ENCODE peak calls at places on chromosomes 16 and 17, in four cellular contexts. C is left ventricle myocardium superior; X is activated B cell treated with CpG ODN at 0.5 μM for 24 hours; S is activated T-cell treated with anti-CD3 and anti-CD28 coated beads, Interleukin-2, amount 50 U/mL, for 72 hours. Q is an unnamed sample.

GRCh38 chr17:81420769-81421462 is 25.7 kb downstream of the BAHCC1 start:
- ATAC-seq in S (no peak), X (no peak), C (peak; percentile 35), Q (no peak)

GRCh38 chr17:33371377-33371776 is 78.3 kb upstream of the ASIC2 start:
- ATAC-seq in C (no peak), S (no peak), X (no peak), Q (no peak)

GRCh38 chr17:38507921-38508569 is 79.8 kb downstream of the ARHGAP23 start:
- ATAC-seq in S (no peak), X (no peak), C (no peak), Q (peak; percentile 4)

GRCh38 chr16:69182730-69183416 is 4.1 kb upstream of the SNTB2 start:
- ATAC-seq in S (no peak), C (no peak), X (no peak), Q (no peak)

GRCh38 chr17:35640977-35641526 is 53.9 kb downstream of the AP2B1 start:
- ATAC-seq in S (no peak), C (no peak), X (no peak), Q (no peak)

GRCh38 chr17:31649302-31649701 is 209.7 kb downstream of the COPRS start:
- ATAC-seq in C (no peak), S (no peak), X (no peak), Q (no peak)

GRCh38 chr17:73166731-73167581 is 2.1 kb downstream of the SSTR2 start:
- ATAC-seq in S (peak; percentile 81), C (no peak), X (peak; percentile 46), Q (peak; percentile 58)

GRCh38 chr17:28620010-28620409 is 6.0 kb upstream of the RSKR start:
- ATAC-seq in C (no peak), X (no peak), S (no peak), Q (no peak)

GRCh38 chr16:4450430-4450829 is 24.0 kb downstream of the NMRAL1 start:
- ATAC-seq in X (no peak), C (no peak), S (no peak), Q (no peak)

GRCh38 chr16:54425681-54426549 is 139.3 kb upstream of the IRX3 start:
- ATAC-seq in X (no peak), C (no peak), S (no peak), Q (no peak)

GRCh38 chr16:1458336-1458976 is 14.1 kb upstream of the CCDC154 start:
- ATAC-seq in X (peak; percentile 72), C (no peak), S (peak; percentile 88), Q (peak; percentile 78)

GRCh38 chr17:4393806-4394205 is 27.3 kb upstream of the UBE2G1 start:
- ATAC-seq in C (no peak), S (no peak), X (no peak), Q (no peak)

GRCh38 chr16:64865037-64865696 is 256.7 kb downstream of the CDH11 start:
- ATAC-seq in X (no peak), S (no peak), C (peak; percentile 31), Q (no peak)

GRCh38 chr16:15482068-15482747 is 47.8 kb downstream of the BMERB1 start:
- ATAC-seq in X (no peak), S (peak; percentile 89), C (peak; percentile 82), Q (peak; percentile 61)

GRCh38 chr17:37737971-37738370 is 6.9 kb downstream of the HNF1B start:
- ATAC-seq in C (no peak), X (no peak), S (no peak), Q (no peak)

GRCh38 chr16:79651363-79651762 is 50.8 kb upstream of the MAF start:
- ATAC-seq in S (no peak), C (peak; percentile 80), X (no peak), Q (no peak)

GRCh38 chr17:19546289-19547065 is 12.8 kb downstream of the SLC47A1 start:
- ATAC-seq in C (peak; percentile 85), S (no peak), X (peak; percentile 52), Q (peak; percentile 63)

GRCh38 chr17:3903051-3903825 is 10.4 kb upstream of the CAMKK1 start:
- ATAC-seq in C (no peak), S (no peak), X (no peak), Q (no peak)

GRCh38 chr17:7587831-7588230 is 2.1 kb downstream of the SOX15 start:
- ATAC-seq in X (no peak), C (no peak), S (no peak), Q (no peak)

GRCh38 chr17:64061157-64061898 is 40.9 kb upstream of the ICAM2 start:
- ATAC-seq in X (no peak), S (peak; percentile 75), C (no peak), Q (peak; percentile 88)

GRCh38 chr16:24999856-25000447 is 15.2 kb downstream of the ARHGAP17 start:
- ATAC-seq in C (peak; percentile 86), X (no peak), S (no peak), Q (no peak)

GRCh38 chr17:49216953-49217650 is 6.6 kb downstream of the ABI3 start:
- ATAC-seq in X (no peak), S (no peak), C (peak; percentile 84), Q (no peak)

GRCh38 chr17:49407981-49408501 is 6.6 kb downstream of the PHB1 start:
- ATAC-seq in S (peak; percentile 96), X (peak; percentile 99), C (peak; percentile 77), Q (peak; percentile 92)

Q was measured in stimulated activated memory B cell treated with anti-CD40 and anti-IgM and Interleukin-4, amounts not matched to agents 10 μg/mL and 1 μg/mL and 100 μg/mL, for 72 hours.